ENCODE peak calls at places on chromosomes 6 and 20, in six cellular contexts. One of them, this sample, is unnamed.

GRCh38 chr6:112833546-112834215 is 486.6 kb downstream of the RFPL4B start:
- DNase-seq in activated CD4-positive, alpha-beta T cell treated with anti-CD3 and anti-CD28 coated beads, Interleukin-2, amount 50 U/mL, for 1 hour: no peak
- DNase-seq in RPMI7951: peak
- DNase-seq in HEK293T: no peak
- DNase-seq in small intestine: no peak
- DNase-seq in NCI-H1092 treated with DMSO at 0.1 percent for 48 hours: no peak
- DNase-seq in this sample: peak

GRCh38 chr6:87375315-87375714 is 30.7 kb downstream of the C6orf163 start:
- DNase-seq in activated CD4-positive, alpha-beta T cell treated with anti-CD3 and anti-CD28 coated beads, Interleukin-2, amount 50 U/mL, for 1 hour: no peak
- DNase-seq in RPMI7951: no peak
- DNase-seq in HEK293T: no peak
- DNase-seq in small intestine: no peak
- DNase-seq in NCI-H1092 treated with DMSO at 0.1 percent for 48 hours: no peak
- DNase-seq in this sample: no peak

GRCh38 chr6:150134280-150134920 is 8.4 kb upstream of the PPP1R14C start:
- DNase-seq in activated CD4-positive, alpha-beta T cell treated with anti-CD3 and anti-CD28 coated beads, Interleukin-2, amount 50 U/mL, for 1 hour: no peak
- DNase-seq in RPMI7951: no peak
- DNase-seq in HEK293T: no peak
- DNase-seq in small intestine: peak
- DNase-seq in NCI-H1092 treated with DMSO at 0.1 percent for 48 hours: peak
- DNase-seq in this sample: no peak

GRCh38 chr20:8213831-8214587 is 81.9 kb downstream of the PLCB1 start:
- DNase-seq in activated CD4-positive, alpha-beta T cell treated with anti-CD3 and anti-CD28 coated beads, Interleukin-2, amount 50 U/mL, for 1 hour: no peak
- DNase-seq in RPMI7951: no peak
- DNase-seq in HEK293T: no peak
- DNase-seq in small intestine: peak
- DNase-seq in NCI-H1092 treated with DMSO at 0.1 percent for 48 hours: no peak
- DNase-seq in this sample: no peak

GRCh38 chr6:169618526-169619490 is 83.0 kb downstream of the WDR27 start:
- DNase-seq in activated CD4-positive, alpha-beta T cell treated with anti-CD3 and anti-CD28 coated beads, Interleukin-2, amount 50 U/mL, for 1 hour: no peak
- DNase-seq in RPMI7951: peak
- DNase-seq in HEK293T: no peak
- DNase-seq in small intestine: no peak
- DNase-seq in NCI-H1092 treated with DMSO at 0.1 percent for 48 hours: no peak
- DNase-seq in this sample: no peak

GRCh38 chr6:98657764-98658163 is 176.6 kb upstream of the POU3F2 start:
- DNase-seq in activated CD4-positive, alpha-beta T cell treated with anti-CD3 and anti-CD28 coated beads, Interleukin-2, amount 50 U/mL, for 1 hour: no peak
- DNase-seq in RPMI7951: peak
- DNase-seq in HEK293T: no peak
- DNase-seq in small intestine: peak
- DNase-seq in NCI-H1092 treated with DMSO at 0.1 percent for 48 hours: no peak
- DNase-seq in this sample: no peak

GRCh38 chr6:170223718-170224693 is 66.9 kb downstream of the DLL1 start:
- DNase-seq in activated CD4-positive, alpha-beta T cell treated with anti-CD3 and anti-CD28 coated beads, Interleukin-2, amount 50 U/mL, for 1 hour: no peak
- DNase-seq in RPMI7951: no peak
- DNase-seq in HEK293T: no peak
- DNase-seq in small intestine: no peak
- DNase-seq in NCI-H1092 treated with DMSO at 0.1 percent for 48 hours: no peak
- DNase-seq in this sample: no peak

GRCh38 chr20:5863040-5863811 is 87.1 kb downstream of the TRMT6 start:
- DNase-seq in activated CD4-positive, alpha-beta T cell treated with anti-CD3 and anti-CD28 coated beads, Interleukin-2, amount 50 U/mL, for 1 hour: no peak
- DNase-seq in RPMI7951: peak
- DNase-seq in HEK293T: no peak
- DNase-seq in small intestine: no peak
- DNase-seq in NCI-H1092 treated with DMSO at 0.1 percent for 48 hours: no peak
- DNase-seq in this sample: no peak

GRCh38 chr20:40073535-40074111 is 615.4 kb downstream of the MAFB start:
- DNase-seq in activated CD4-positive, alpha-beta T cell treated with anti-CD3 and anti-CD28 coated beads, Interleukin-2, amount 50 U/mL, for 1 hour: no peak
- DNase-seq in RPMI7951: peak
- DNase-seq in HEK293T: no peak
- DNase-seq in small intestine: no peak
- DNase-seq in NCI-H1092 treated with DMSO at 0.1 percent for 48 hours: no peak
- DNase-seq in this sample: no peak

GRCh38 chr20:24382330-24382729 is 87.1 kb upstream of the SYNDIG1 start:
- DNase-seq in activated CD4-positive, alpha-beta T cell treated with anti-CD3 and anti-CD28 coated beads, Interleukin-2, amount 50 U/mL, for 1 hour: no peak
- DNase-seq in RPMI7951: peak
- DNase-seq in HEK293T: no peak
- DNase-seq in small intestine: no peak
- DNase-seq in NCI-H1092 treated with DMSO at 0.1 percent for 48 hours: no peak
- DNase-seq in this sample: no peak

GRCh38 chr20:12928755-12929401 is 79.9 kb upstream of the SPTLC3 start:
- DNase-seq in activated CD4-positive, alpha-beta T cell treated with anti-CD3 and anti-CD28 coated beads, Interleukin-2, amount 50 U/mL, for 1 hour: no peak
- DNase-seq in RPMI7951: peak
- DNase-seq in HEK293T: no peak
- DNase-seq in small intestine: no peak
- DNase-seq in NCI-H1092 treated with DMSO at 0.1 percent for 48 hours: no peak
- DNase-seq in this sample: no peak

GRCh38 chr6:31578461-31579118 is 3.2 kb downstream of the TNF start:
- DNase-seq in activated CD4-positive, alpha-beta T cell treated with anti-CD3 and anti-CD28 coated beads, Interleukin-2, amount 50 U/mL, for 1 hour: no peak
- DNase-seq in RPMI7951: peak
- DNase-seq in HEK293T: no peak
- DNase-seq in small intestine: no peak
- DNase-seq in NCI-H1092 treated with DMSO at 0.1 percent for 48 hours: no peak
- DNase-seq in this sample: no peak

GRCh38 chr6:32692019-32692418 is 25.6 kb upstream of the HLA-DQB1 start:
- DNase-seq in activated CD4-positive, alpha-beta T cell treated with anti-CD3 and anti-CD28 coated beads, Interleukin-2, amount 50 U/mL, for 1 hour: peak
- DNase-seq in RPMI7951: peak
- DNase-seq in HEK293T: peak
- DNase-seq in small intestine: peak
- DNase-seq in NCI-H1092 treated with DMSO at 0.1 percent for 48 hours: no peak
- DNase-seq in this sample: no peak

GRCh38 chr20:60477958-60478357 is 519.7 kb downstream of the CDH26 start:
- DNase-seq in activated CD4-positive, alpha-beta T cell treated with anti-CD3 and anti-CD28 coated beads, Interleukin-2, amount 50 U/mL, for 1 hour: no peak
- DNase-seq in RPMI7951: no peak
- DNase-seq in HEK293T: no peak
- DNase-seq in small intestine: no peak
- DNase-seq in NCI-H1092 treated with DMSO at 0.1 percent for 48 hours: no peak
- DNase-seq in this sample: no peak

GRCh38 chr6:20211941-20212391 is 303 bp downstream of the MBOAT1 start:
- DNase-seq in activated CD4-positive, alpha-beta T cell treated with anti-CD3 and anti-CD28 coated beads, Interleukin-2, amount 50 U/mL, for 1 hour: peak
- DNase-seq in RPMI7951: peak
- DNase-seq in HEK293T: no peak
- DNase-seq in small intestine: no peak
- DNase-seq in NCI-H1092 treated with DMSO at 0.1 percent for 48 hours: peak
- DNase-seq in this sample: peak

GRCh38 chr6:97059473-97059872 is 134.9 kb downstream of the KLHL32 start:
- DNase-seq in activated CD4-positive, alpha-beta T cell treated with anti-CD3 and anti-CD28 coated beads, Interleukin-2, amount 50 U/mL, for 1 hour: no peak
- DNase-seq in RPMI7951: peak
- DNase-seq in HEK293T: peak
- DNase-seq in small intestine: peak
- DNase-seq in NCI-H1092 treated with DMSO at 0.1 percent for 48 hours: peak
- DNase-seq in this sample: peak

GRCh38 chr6:13146429-13146828 is 181.9 kb downstream of the TBC1D7 start:
- DNase-seq in activated CD4-positive, alpha-beta T cell treated with anti-CD3 and anti-CD28 coated beads, Interleukin-2, amount 50 U/mL, for 1 hour: no peak
- DNase-seq in RPMI7951: no peak
- DNase-seq in HEK293T: no peak
- DNase-seq in small intestine: peak
- DNase-seq in NCI-H1092 treated with DMSO at 0.1 percent for 48 hours: peak
- DNase-seq in this sample: peak

GRCh38 chr20:45322952-45323383 is 14.9 kb upstream of the MATN4 start:
- DNase-seq in activated CD4-positive, alpha-beta T cell treated with anti-CD3 and anti-CD28 coated beads, Interleukin-2, amount 50 U/mL, for 1 hour: no peak
- DNase-seq in RPMI7951: peak
- DNase-seq in HEK293T: no peak
- DNase-seq in small intestine: peak
- DNase-seq in NCI-H1092 treated with DMSO at 0.1 percent for 48 hours: peak
- DNase-seq in this sample: peak

GRCh38 chr6:43260791-43261190 is 17.5 kb downstream of the TTBK1 start:
- DNase-seq in activated CD4-positive, alpha-beta T cell treated with anti-CD3 and anti-CD28 coated beads, Interleukin-2, amount 50 U/mL, for 1 hour: no peak
- DNase-seq in RPMI7951: no peak
- DNase-seq in HEK293T: no peak
- DNase-seq in small intestine: no peak
- DNase-seq in NCI-H1092 treated with DMSO at 0.1 percent for 48 hours: no peak
- DNase-seq in this sample: no peak

GRCh38 chr20:1396264-1396663 is 3.4 kb upstream of the FKBP1A start:
- DNase-seq in activated CD4-positive, alpha-beta T cell treated with anti-CD3 and anti-CD28 coated beads, Interleukin-2, amount 50 U/mL, for 1 hour: no peak
- DNase-seq in RPMI7951: no peak
- DNase-seq in HEK293T: no peak
- DNase-seq in small intestine: no peak
- DNase-seq in NCI-H1092 treated with DMSO at 0.1 percent for 48 hours: no peak
- DNase-seq in this sample: no peak

GRCh38 chr6:140670013-140670412 is 1295.6 kb upstream of the CITED2 start:
- DNase-seq in activated CD4-positive, alpha-beta T cell treated with anti-CD3 and anti-CD28 coated beads, Interleukin-2, amount 50 U/mL, for 1 hour: no peak
- DNase-seq in RPMI7951: peak
- DNase-seq in HEK293T: no peak
- DNase-seq in small intestine: no peak
- DNase-seq in NCI-H1092 treated with DMSO at 0.1 percent for 48 hours: no peak
- DNase-seq in this sample: no peak

GRCh38 chr20:36663026-36663425 is 17.0 kb upstream of the SLA2 start:
- DNase-seq in activated CD4-positive, alpha-beta T cell treated with anti-CD3 and anti-CD28 coated beads, Interleukin-2, amount 50 U/mL, for 1 hour: no peak
- DNase-seq in RPMI7951: no peak
- DNase-seq in HEK293T: no peak
- DNase-seq in small intestine: no peak
- DNase-seq in NCI-H1092 treated with DMSO at 0.1 percent for 48 hours: no peak
- DNase-seq in this sample: no peak

GRCh38 chr6:56890683-56891429 is 64.1 kb upstream of the BEND6 start:
- DNase-seq in activated CD4-positive, alpha-beta T cell treated with anti-CD3 and anti-CD28 coated beads, Interleukin-2, amount 50 U/mL, for 1 hour: no peak
- DNase-seq in RPMI7951: peak
- DNase-seq in HEK293T: no peak
- DNase-seq in small intestine: no peak
- DNase-seq in NCI-H1092 treated with DMSO at 0.1 percent for 48 hours: no peak
- DNase-seq in this sample: no peak

GRCh38 chr20:16001286-16001685 is 572.0 kb downstream of the KIF16B start:
- DNase-seq in activated CD4-positive, alpha-beta T cell treated with anti-CD3 and anti-CD28 coated beads, Interleukin-2, amount 50 U/mL, for 1 hour: no peak
- DNase-seq in RPMI7951: no peak
- DNase-seq in HEK293T: no peak
- DNase-seq in small intestine: no peak
- DNase-seq in NCI-H1092 treated with DMSO at 0.1 percent for 48 hours: no peak
- DNase-seq in this sample: no peak

GRCh38 chr20:22775671-22776139 is 191.3 kb upstream of the FOXA2 start:
- DNase-seq in activated CD4-positive, alpha-beta T cell treated with anti-CD3 and anti-CD28 coated beads, Interleukin-2, amount 50 U/mL, for 1 hour: no peak
- DNase-seq in RPMI7951: peak
- DNase-seq in HEK293T: no peak
- DNase-seq in small intestine: no peak
- DNase-seq in NCI-H1092 treated with DMSO at 0.1 percent for 48 hours: no peak
- DNase-seq in this sample: no peak

GRCh38 chr6:44778513-44778912 is 391.0 kb downstream of the CDC5L start:
- DNase-seq in activated CD4-positive, alpha-beta T cell treated with anti-CD3 and anti-CD28 coated beads, Interleukin-2, amount 50 U/mL, for 1 hour: no peak
- DNase-seq in RPMI7951: no peak
- DNase-seq in HEK293T: no peak
- DNase-seq in small intestine: no peak
- DNase-seq in NCI-H1092 treated with DMSO at 0.1 percent for 48 hours: no peak
- DNase-seq in this sample: no peak

GRCh38 chr20:49291200-49291599 is 13.3 kb upstream of the ZNFX1 start:
- DNase-seq in activated CD4-positive, alpha-beta T cell treated with anti-CD3 and anti-CD28 coated beads, Interleukin-2, amount 50 U/mL, for 1 hour: no peak
- DNase-seq in RPMI7951: no peak
- DNase-seq in HEK293T: no peak
- DNase-seq in small intestine: no peak
- DNase-seq in NCI-H1092 treated with DMSO at 0.1 percent for 48 hours: no peak
- DNase-seq in this sample: no peak

GRCh38 chr20:17560344-17561074 is 9.4 kb upstream of the DSTN start:
- DNase-seq in activated CD4-positive, alpha-beta T cell treated with anti-CD3 and anti-CD28 coated beads, Interleukin-2, amount 50 U/mL, for 1 hour: no peak
- DNase-seq in RPMI7951: peak
- DNase-seq in HEK293T: no peak
- DNase-seq in small intestine: no peak
- DNase-seq in NCI-H1092 treated with DMSO at 0.1 percent for 48 hours: no peak
- DNase-seq in this sample: no peak

GRCh38 chr6:47245745-47246371 is 63.8 kb downstream of the TNFRSF21 start:
- DNase-seq in activated CD4-positive, alpha-beta T cell treated with anti-CD3 and anti-CD28 coated beads, Interleukin-2, amount 50 U/mL, for 1 hour: no peak
- DNase-seq in RPMI7951: peak
- DNase-seq in HEK293T: no peak
- DNase-seq in small intestine: no peak
- DNase-seq in NCI-H1092 treated with DMSO at 0.1 percent for 48 hours: no peak
- DNase-seq in this sample: no peak